ENCODE peak calls at places on chromosomes 5 and 9, in eight cellular contexts. O, Z, B, L, H, R, G and V are unnamed samples.

GRCh38 chr5:166165600-166165999 is 2125.8 kb upstream of the WWC1 start:
- DNase-seq in O (peak; percentile 7), Z (no peak), B (no peak), L (no peak), H (no peak), R (no peak), G (no peak), V (no peak)

GRCh38 chr5:42840279-42840678 is 28.6 kb upstream of the SELENOP start:
- DNase-seq in O (peak; percentile 53), Z (no peak), B (peak; percentile 57), L (peak; percentile 58), H (no peak), R (no peak), G (peak; percentile 47), V (no peak)

GRCh38 chr5:169637085-169637855 is at the start of gene DOCK2:
- DNase-seq in O (peak; percentile 3), Z (peak; percentile 79), B (peak; percentile 66), L (no peak), H (peak; percentile 61), R (no peak), G (peak; percentile 39), V (peak; percentile 28)

GRCh38 chr9:137670391-137671195 is 51.8 kb downstream of the EHMT1 start:
- DNase-seq in O (peak; percentile 87), Z (no peak), B (peak; percentile 39), L (no peak), H (no peak), R (no peak), G (no peak), V (no peak)

GRCh38 chr9:4994166-4994890 is 9.3 kb downstream of the JAK2 start:
- DNase-seq in O (no peak), Z (no peak), B (no peak), L (no peak), H (no peak), R (no peak), G (no peak), V (no peak)

GRCh38 chr9:69585571-69585970 is 86.6 kb downstream of the APBA1 start:
- DNase-seq in O (no peak), Z (no peak), B (no peak), L (no peak), H (no peak), R (no peak), G (no peak), V (no peak)

GRCh38 chr5:69238760-69239251 is 4.1 kb downstream of the CDK7 start:
- DNase-seq in O (no peak), Z (no peak), B (no peak), L (peak; percentile 96), H (no peak), R (peak; percentile 26), G (no peak), V (no peak)

GRCh38 chr5:149432861-149433462 is 53.9 kb upstream of the IL17B start:
- DNase-seq in O (no peak), Z (no peak), B (no peak), L (no peak), H (no peak), R (no peak), G (no peak), V (no peak)

GRCh38 chr5:27241564-27242257 is 203.3 kb upstream of the CDH9 start:
- DNase-seq in O (no peak), Z (no peak), B (no peak), L (peak; percentile 97), H (no peak), R (peak; percentile 59), G (no peak), V (no peak)

GRCh38 chr5:176738851-176739250 is 71.5 kb upstream of the UNC5A start:
- DNase-seq in O (no peak), Z (peak; percentile 11), B (no peak), L (no peak), H (no peak), R (no peak), G (no peak), V (no peak)

GRCh38 chr5:75016896-75017295 is 35.5 kb downstream of the GCNT4 start:
- DNase-seq in O (no peak), Z (no peak), B (no peak), L (no peak), H (no peak), R (no peak), G (no peak), V (no peak)

GRCh38 chr5:90000351-90000750 is 409.2 kb downstream of the CETN3 start:
- DNase-seq in O (no peak), Z (no peak), B (no peak), L (no peak), H (no peak), R (peak; percentile 4), G (no peak), V (no peak)

GRCh38 chr9:109473329-109473728 is 24.8 kb downstream of the PTPN3 start:
- DNase-seq in O (peak; percentile 64), Z (no peak), B (peak; percentile 27), L (no peak), H (no peak), R (no peak), G (no peak), V (no peak)
- H3K27ac ChIP-seq in O (peak overlapping the region; percentile 73), Z (no peak overlapping the region), B (peak overlapping the region; percentile 70), L (no peak overlapping the region), H (no peak overlapping the region), R (no peak overlapping the region), G (peak overlapping the region; percentile 71), V (no peak overlapping the region)

DNA sequence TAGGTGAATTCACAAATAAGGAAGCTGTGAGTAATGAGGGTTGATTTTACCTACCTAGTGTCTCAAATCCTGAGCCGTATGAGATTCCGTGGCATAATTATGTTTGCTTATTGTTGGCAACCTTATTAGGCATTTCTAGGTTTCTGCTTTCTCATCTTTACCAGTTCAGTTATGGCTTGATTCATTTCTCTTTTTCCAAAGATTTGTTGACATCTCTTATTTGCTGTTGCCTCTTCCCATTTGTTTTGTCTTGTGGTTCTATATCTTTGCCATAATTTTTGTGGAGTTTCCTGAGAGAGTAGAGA is 470 bp downstream of the IL31RA start:
- DNase-seq in O (no peak), Z (no peak), B (no peak), L (no peak), H (no peak), R (no peak), G (no peak), V (no peak)
- H3K4me3 ChIP-seq in O (no peak overlapping the region), Z (no peak overlapping the region), B (no peak overlapping the region), L (no peak overlapping the region), H (no peak overlapping the region), R (no peak overlapping the region), G (no peak overlapping the region), V (no peak overlapping the region)

GRCh38 chr5:96343094-96343493 is 90.0 kb downstream of the PCSK1 start:
- DNase-seq in O (no peak), Z (no peak), B (no peak), L (no peak), H (no peak), R (no peak), G (no peak), V (no peak)

GRCh38 chr5:96340357-96340756 is 92.7 kb downstream of the PCSK1 start:
- DNase-seq in O (no peak), Z (no peak), B (no peak), L (no peak), H (no peak), R (no peak), G (no peak), V (no peak)

GRCh38 chr5:96344678-96345612 is 88.1 kb downstream of the PCSK1 start:
- DNase-seq in O (no peak), Z (no peak), B (no peak), L (peak; percentile 86), H (peak; percentile 69), R (peak; percentile 80), G (peak; percentile 18), V (no peak)

GRCh38 chr5:96339862-96340261 is 93.2 kb downstream of the PCSK1 start:
- DNase-seq in O (no peak), Z (no peak), B (no peak), L (no peak), H (no peak), R (no peak), G (no peak), V (no peak)

DNA sequence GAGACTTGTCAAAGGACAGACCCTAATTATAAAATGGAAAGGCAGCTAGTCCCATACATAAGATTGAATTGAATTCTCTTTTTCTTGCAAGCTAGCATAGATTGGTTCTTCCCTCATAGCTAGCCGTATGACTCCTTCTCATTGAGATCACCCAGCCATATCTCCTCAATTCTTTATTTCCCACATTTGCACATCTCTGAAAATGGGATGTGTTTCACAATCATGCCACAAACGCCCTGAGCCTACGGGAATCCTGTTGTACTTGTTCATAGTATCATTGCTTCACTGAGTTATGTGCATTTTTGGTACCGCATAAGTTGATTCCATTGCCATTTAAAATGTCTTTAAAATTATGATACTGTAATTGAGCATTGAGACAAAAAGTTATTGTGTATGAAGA is 90.5 kb downstream of the PCSK1 start:
- DNase-seq in O (no peak), Z (no peak), B (no peak), L (no peak), H (no peak), R (no peak), G (no peak), V (no peak)
- H3K27ac ChIP-seq in O (no peak overlapping the region), Z (no peak overlapping the region), B (no peak overlapping the region), L (no peak overlapping the region), H (no peak overlapping the region), R (no peak overlapping the region), G (no peak overlapping the region), V (no peak overlapping the region)

GRCh38 chr5:133904641-133905040 is 63.8 kb downstream of the C5orf15 start:
- DNase-seq in O (no peak), Z (no peak), B (no peak), L (no peak), H (no peak), R (no peak), G (no peak), V (no peak)

GRCh38 chr5:133905494-133905893 is 62.9 kb downstream of the C5orf15 start:
- DNase-seq in O (no peak), Z (no peak), B (no peak), L (no peak), H (no peak), R (no peak), G (no peak), V (no peak)

GRCh38 chr5:133907075-133907474 is 61.4 kb downstream of the C5orf15 start:
- DNase-seq in O (peak; percentile 7), Z (no peak), B (peak; percentile 68), L (no peak), H (no peak), R (no peak), G (peak; percentile 70), V (no peak)

GRCh38 chr5:133909584-133909983 is 58.8 kb downstream of the C5orf15 start:
- DNase-seq in O (no peak), Z (no peak), B (no peak), L (no peak), H (no peak), R (no peak), G (no peak), V (no peak)

DNA sequence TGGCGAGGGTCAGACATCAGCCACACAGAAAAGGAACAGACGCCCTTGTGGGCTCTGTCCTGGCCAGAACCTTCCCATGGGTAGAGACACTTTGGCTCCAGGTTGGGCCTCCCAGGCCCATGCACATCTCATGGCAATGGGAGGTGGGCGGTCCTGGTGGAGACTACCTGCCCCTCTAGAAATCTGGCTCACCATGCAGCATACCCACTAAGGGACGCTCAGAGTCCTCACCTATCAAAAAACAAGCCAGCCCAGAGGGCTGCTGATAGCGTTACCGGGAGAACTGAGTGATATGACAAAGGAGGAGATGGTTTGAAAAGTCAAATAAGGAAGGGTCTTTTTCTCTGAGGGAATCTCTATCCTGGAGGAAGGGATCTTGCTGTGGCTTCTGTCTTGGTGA is 62.1 kb downstream of the C5orf15 start:
- DNase-seq in O (no peak), Z (no peak), B (no peak), L (no peak), H (no peak), R (no peak), G (no peak), V (no peak)
- H3K4me3 ChIP-seq in O (no peak overlapping the region), Z (no peak overlapping the region), B (no peak overlapping the region), L (no peak overlapping the region), H (no peak overlapping the region), R (no peak overlapping the region), G (no peak overlapping the region), V (no peak overlapping the region)

GRCh38 chr5:10762776-10763500 is 1.9 kb upstream of the DAP start:
- DNase-seq in O (no peak), Z (no peak), B (no peak), L (peak; percentile 62), H (no peak), R (no peak), G (no peak), V (no peak)
- H3K27ac ChIP-seq in O (peak overlapping the region; percentile 100), Z (no peak overlapping the region), B (no peak overlapping the region), L (peak overlapping the region; percentile 46), H (no peak overlapping the region), R (no peak overlapping the region), G (no peak overlapping the region), V (no peak overlapping the region)